ENCODE peak calls at places on chromosomes 3 and 15, in six cellular contexts. Z, S, A, C, L and Q are unnamed samples.

GRCh38 chr3:194691481-194692281 is 6.0 kb downstream of the FAM43A start:
- DNase-seq in Z (peak; percentile 18), S (no peak), A (no peak), C (no peak), L (no peak), Q (no peak)

GRCh38 chr3:51538459-51539290 is at the start of gene RAD54L2:
- DNase-seq in Z (peak; percentile 86), S (peak; percentile 95), A (peak; percentile 90), C (peak; percentile 85), L (peak; percentile 77), Q (peak; percentile 73)

GRCh38 chr3:164486150-164486549 is 592.1 kb downstream of the SI start:
- DNase-seq in Z (no peak), S (no peak), A (no peak), C (no peak), L (no peak), Q (no peak)

GRCh38 chr3:179765396-179765795 is 112.6 kb downstream of the USP13 start:
- DNase-seq in Z (peak; percentile 12), S (no peak), A (no peak), C (no peak), L (no peak), Q (no peak)

GRCh38 chr3:42164635-42165034 is 73.5 kb downstream of the TRAK1 start:
- DNase-seq in Z (no peak), S (no peak), A (no peak), C (no peak), L (no peak), Q (no peak)

GRCh38 chr15:59691194-59691805 is 2.2 kb upstream of the BNIP2 start:
- DNase-seq in Z (peak; percentile 20), S (no peak), A (no peak), C (peak; percentile 23), L (peak; percentile 43), Q (no peak)

GRCh38 chr3:28850186-28850585 is 430.7 kb upstream of the RBMS3 start:
- DNase-seq in Z (no peak), S (no peak), A (no peak), C (no peak), L (no peak), Q (no peak)

GRCh38 chr3:107242579-107242978 is 134.7 kb upstream of the CCDC54 start:
- DNase-seq in Z (no peak), S (no peak), A (no peak), C (no peak), L (no peak), Q (no peak)

GRCh38 chr3:71129611-71130515 is 453.7 kb downstream of the FOXP1 start:
- DNase-seq in Z (peak; percentile 54), S (no peak), A (no peak), C (no peak), L (no peak), Q (no peak)

GRCh38 chr15:69160976-69161877 is 792 bp downstream of the GLCE start:
- DNase-seq in Z (peak; percentile 21), S (peak; percentile 84), A (peak; percentile 79), C (peak; percentile 37), L (no peak), Q (no peak)

GRCh38 chr3:166013073-166013679 is 176.0 kb upstream of the BCHE start:
- DNase-seq in Z (no peak), S (no peak), A (no peak), C (peak; percentile 41), L (no peak), Q (no peak)

GRCh38 chr3:66011098-66011655 is 27.5 kb downstream of the MAGI1 start:
- DNase-seq in Z (no peak), S (no peak), A (no peak), C (no peak), L (no peak), Q (no peak)

GRCh38 chr15:77840962-77841361 is 208.2 kb upstream of the LINGO1 start:
- DNase-seq in Z (peak; percentile 23), S (no peak), A (no peak), C (no peak), L (no peak), Q (peak; percentile 9)

GRCh38 chr15:77839970-77840609 is 207.4 kb upstream of the LINGO1 start:
- DNase-seq in Z (no peak), S (no peak), A (no peak), C (no peak), L (no peak), Q (peak; percentile 27)

GRCh38 chr15:77839431-77839830 is 206.7 kb upstream of the LINGO1 start:
- DNase-seq in Z (no peak), S (no peak), A (no peak), C (no peak), L (no peak), Q (no peak)

GRCh38 chr15:77838595-77838994 is 205.9 kb upstream of the LINGO1 start:
- DNase-seq in Z (no peak), S (no peak), A (no peak), C (no peak), L (no peak), Q (peak; percentile 17)

DNA sequence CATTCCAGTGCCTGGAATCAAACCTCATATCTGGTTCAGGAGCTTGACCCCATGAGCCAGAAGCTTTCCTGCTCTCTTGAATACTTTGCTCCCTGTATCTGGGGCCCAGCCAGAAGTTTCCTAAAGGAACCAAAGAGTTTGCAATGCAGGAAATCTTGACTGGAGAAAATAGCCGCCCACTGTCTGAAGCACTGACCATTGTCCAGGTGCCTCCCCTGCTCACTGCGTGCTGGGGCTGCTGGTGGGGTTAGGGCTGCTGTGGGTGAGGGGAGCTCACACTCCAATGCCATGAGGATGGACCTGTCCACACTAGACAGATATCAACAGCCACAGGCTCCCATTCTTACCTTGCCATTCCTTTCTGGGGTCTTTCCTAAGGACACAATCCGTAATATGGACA is 208.7 kb upstream of the LINGO1 start:
- DNase-seq in Z (no peak), S (no peak), A (no peak), C (no peak), L (no peak), Q (no peak)
- TF ChIP-seq CTCF in Z (no peak), S (no peak), A (no peak), C (no peak), L (no peak), Q (no peak)

DNA sequence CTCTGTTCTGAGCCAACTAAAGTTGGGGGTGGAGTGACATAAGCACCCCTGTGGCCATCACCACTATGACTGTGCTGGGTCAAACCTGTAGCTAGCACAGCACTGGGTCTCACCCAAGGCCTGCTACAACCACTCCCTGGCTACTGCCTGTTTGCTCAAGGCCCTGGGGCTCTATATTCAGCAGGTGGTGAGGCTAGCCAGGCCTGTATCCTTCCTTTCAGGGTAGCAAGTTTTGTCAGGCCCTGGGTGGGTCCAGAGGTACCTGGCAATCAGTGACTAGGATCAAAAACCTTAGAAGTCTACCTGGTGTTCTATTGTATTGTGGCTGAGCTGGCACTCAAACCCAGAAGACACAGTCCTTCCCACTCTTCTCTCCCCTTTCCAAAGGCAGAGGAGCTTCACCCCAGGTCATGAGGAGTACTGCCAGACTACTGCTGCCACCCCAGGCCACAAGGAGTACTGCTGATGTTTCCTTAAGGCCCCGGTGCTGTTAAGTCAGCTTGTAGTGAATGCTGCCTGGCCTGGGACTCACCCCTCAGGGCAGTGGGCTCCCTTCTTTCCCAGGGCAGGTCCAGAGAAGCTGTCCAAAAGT is 170.8 kb downstream of the IGSF11 start:
- DNase-seq in Z (no peak), S (no peak), A (no peak), C (no peak), L (no peak), Q (no peak)
- TF ChIP-seq CTCF in Z (no peak), S (no peak), A (peak; percentile 23), C (no peak), L (no peak), Q (no peak)

GRCh38 chr3:9296241-9296640 is 46.8 kb upstream of the SRGAP3 start:
- DNase-seq in Z (no peak), S (no peak), A (no peak), C (no peak), L (no peak), Q (no peak)

GRCh38 chr3:9295007-9295406 is 45.6 kb upstream of the SRGAP3 start:
- DNase-seq in Z (no peak), S (no peak), A (no peak), C (no peak), L (no peak), Q (no peak)

GRCh38 chr3:9293066-9293465 is 43.6 kb upstream of the SRGAP3 start:
- DNase-seq in Z (no peak), S (no peak), A (no peak), C (no peak), L (no peak), Q (no peak)

GRCh38 chr3:9290556-9290955 is 41.1 kb upstream of the SRGAP3 start:
- DNase-seq in Z (no peak), S (no peak), A (no peak), C (no peak), L (no peak), Q (no peak)

GRCh38 chr3:9291991-9292390 is 42.5 kb upstream of the SRGAP3 start:
- DNase-seq in Z (no peak), S (no peak), A (no peak), C (no peak), L (no peak), Q (no peak)
- TF ChIP-seq CTCF in Z (no peak), S (no peak), A (no peak), C (no peak), L (no peak), Q (no peak)

DNA sequence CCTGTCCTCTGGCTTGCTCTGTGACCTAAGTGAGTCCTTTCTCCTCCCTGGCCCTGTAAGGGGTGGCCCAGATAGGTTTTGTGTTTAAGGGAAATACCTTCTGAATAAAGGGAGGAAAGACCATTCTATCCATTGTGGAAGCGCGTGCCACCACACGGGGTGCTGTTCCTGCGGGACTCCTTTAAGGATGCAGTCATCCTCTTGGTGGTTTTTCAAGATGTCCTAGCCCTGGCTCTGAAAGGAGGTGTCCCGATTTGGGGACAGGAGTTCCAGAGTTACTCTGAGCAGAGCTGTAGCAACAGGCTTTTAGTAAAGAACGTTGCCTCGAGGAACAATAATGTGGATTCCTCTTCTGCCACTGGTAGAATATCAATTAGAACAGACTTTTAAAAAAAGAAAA is 9.6 kb downstream of the SLC6A6 start:
- DNase-seq in Z (no peak), S (no peak), A (no peak), C (no peak), L (no peak), Q (no peak)
- TF ChIP-seq CTCF in Z (no peak), S (no peak), A (no peak), C (no peak), L (no peak), Q (no peak)

DNA sequence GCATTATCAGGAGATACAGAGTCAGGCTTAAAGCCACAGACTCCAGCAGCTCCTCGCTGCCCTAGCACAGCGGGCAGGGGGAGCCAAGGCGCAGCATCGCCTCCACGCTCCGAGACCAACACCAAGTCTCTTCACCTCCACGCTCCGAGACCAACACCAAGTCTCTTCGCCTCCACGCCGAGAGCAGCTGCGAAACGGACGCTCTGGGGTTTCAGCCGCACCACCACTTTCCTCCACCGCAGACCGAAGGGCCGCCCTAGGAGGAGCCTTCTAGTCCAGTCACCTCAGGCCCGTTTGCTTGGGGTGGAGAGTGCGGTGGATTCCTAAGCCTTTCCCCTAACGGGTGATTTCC is 678 bp downstream of the DMXL2 start:
- DNase-seq in Z (peak; percentile 47), S (peak; percentile 87), A (peak; percentile 83), C (peak; percentile 40), L (no peak), Q (peak; percentile 56)
- TF ChIP-seq CTCF in Z (peak; percentile 33), S (peak; percentile 8), A (no peak), C (no peak), L (peak; percentile 13), Q (no peak)

DNA sequence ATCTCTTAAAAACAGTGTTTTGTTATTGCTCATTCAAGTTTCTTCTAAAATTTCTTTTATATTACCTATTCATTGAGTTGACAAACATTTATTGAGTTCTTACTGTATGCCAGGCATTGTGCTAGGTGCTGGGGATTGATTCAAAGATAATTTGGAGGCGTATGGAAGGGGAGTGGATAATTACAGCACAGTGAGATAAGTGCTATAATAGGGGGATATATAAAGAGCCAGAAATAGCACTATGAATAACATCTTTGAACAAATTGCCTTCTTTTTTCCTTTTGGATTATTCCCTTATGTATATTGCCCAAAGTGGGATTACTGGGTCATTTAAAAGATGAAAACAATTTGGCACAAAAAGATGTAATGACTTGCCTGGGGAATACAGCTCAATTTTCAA is 64.6 kb downstream of the LPP start:
- DNase-seq in Z (no peak), S (no peak), A (no peak), C (no peak), L (no peak), Q (no peak)
- TF ChIP-seq CTCF in Z (no peak), S (no peak), A (no peak), C (no peak), L (no peak), Q (no peak)